ENCODE peak calls at places on chromosomes 2 and 18, in nine cellular contexts. O is upper lobe of right lung; D is iPS DF 6.9; L is neural progenitor cell; I is CD4-positive, alpha-beta T cell; H is brain microvascular endothelial cell; G is tibial artery; M is lower lobe of right lung; Q is keratinocyte. Z is an unnamed sample.

GRCh38 chr18:79679552-79680099 is at the start of gene CTDP1:
- DNase-seq in O (peak), D (peak), L (peak), I (peak), H (peak), G (peak), M (peak), Q (no peak), Z (peak)

GRCh38 chr2:175575346-175576258 is 394.1 kb upstream of the ATP5MC3 start:
- DNase-seq in O (no peak), D (no peak), L (peak), I (no peak), H (no peak), G (no peak), M (no peak), Q (no peak), Z (no peak)

GRCh38 chr2:217610411-217610814 is 392.4 kb downstream of the TNS1 start:
- DNase-seq in O (no peak), D (no peak), L (no peak), I (peak), H (no peak), G (no peak), M (no peak), Q (no peak), Z (no peak)

GRCh38 chr2:63424329-63425078 is 163.8 kb downstream of the WDPCP start:
- DNase-seq in O (no peak), D (peak), L (peak), I (no peak), H (peak), G (no peak), M (no peak), Q (peak), Z (no peak)

GRCh38 chr18:77397056-77397455 is 147.4 kb downstream of the GALR1 start:
- DNase-seq in O (no peak), D (no peak), L (no peak), I (no peak), H (no peak), G (no peak), M (no peak), Q (no peak), Z (no peak)

GRCh38 chr18:74773171-74773624 is 175.5 kb downstream of the ZNF407 start:
- DNase-seq in O (no peak), D (no peak), L (no peak), I (no peak), H (no peak), G (no peak), M (no peak), Q (no peak), Z (no peak)

GRCh38 chr2:112644933-112645395 is 775 bp upstream of the SLC20A1 start:
- DNase-seq in O (peak), D (no peak), L (no peak), I (no peak), H (no peak), G (no peak), M (no peak), Q (no peak), Z (no peak)

GRCh38 chr2:200258881-200259576 is 47.5 kb upstream of the SPATS2L start:
- DNase-seq in O (no peak), D (no peak), L (no peak), I (no peak), H (no peak), G (no peak), M (no peak), Q (no peak), Z (no peak)

DNA sequence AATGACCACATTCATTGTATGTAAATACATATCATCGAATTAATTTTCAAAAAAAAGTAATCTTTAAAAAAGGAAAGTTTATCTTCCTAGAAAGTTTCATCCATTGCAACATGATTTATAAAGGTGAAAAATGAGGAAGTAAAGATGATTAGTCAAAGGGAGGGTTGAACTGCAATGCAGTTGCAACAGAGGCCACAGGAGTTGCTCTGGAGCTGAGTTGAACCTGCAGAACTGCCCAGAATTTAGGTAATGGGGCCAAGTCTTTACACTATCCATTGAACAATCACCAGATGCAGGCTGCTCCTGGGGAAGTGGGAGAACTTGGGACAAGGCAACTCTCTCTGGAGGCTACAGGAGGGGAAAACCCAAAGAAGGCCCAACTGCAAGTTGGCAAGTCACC is 390.7 kb downstream of the METTL4 start:
- DNase-seq in O (no peak), D (no peak), L (no peak), I (no peak), H (no peak), G (no peak), M (no peak), Q (no peak), Z (no peak)
- H3K27ac ChIP-seq in O (no peak), D (no peak), L (no peak), I (no peak), H (no peak), G (no peak), M (no peak), Q (no peak), Z (no peak)

GRCh38 chr2:105487142-105488069 is 88.6 kb upstream of the FHL2 start:
- DNase-seq in O (no peak), D (no peak), L (no peak), I (no peak), H (peak), G (no peak), M (no peak), Q (no peak), Z (no peak)
- H3K27ac ChIP-seq in O (no peak), D (no peak), L (no peak), I (no peak), H (peak), G (peak), M (no peak), Q (no peak), Z (no peak)

DNA sequence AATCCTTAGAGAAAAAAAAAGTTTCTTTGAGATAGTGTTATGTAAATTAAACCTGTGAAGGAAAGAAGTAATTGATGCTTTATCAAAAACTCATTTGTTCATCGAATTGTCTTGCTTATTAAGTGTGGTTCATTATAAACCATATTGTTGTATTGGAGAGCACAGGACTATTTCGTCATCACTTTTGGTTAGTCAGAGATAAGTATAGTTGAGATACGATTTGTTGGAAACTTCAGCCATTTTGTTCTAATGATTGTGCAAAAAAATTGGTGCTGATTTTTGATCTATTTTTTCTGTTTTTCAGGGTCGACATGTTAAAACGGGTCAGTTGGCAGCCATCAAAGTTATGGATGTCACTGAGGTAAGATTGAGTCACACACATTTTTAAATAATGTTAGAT is 92.9 kb downstream of the MAP4K4 start:
- DNase-seq in O (no peak), D (no peak), L (no peak), I (no peak), H (no peak), G (no peak), M (no peak), Q (no peak), Z (no peak)
- H3K27ac ChIP-seq in O (no peak), D (no peak), L (no peak), I (no peak), H (peak), G (peak), M (no peak), Q (no peak), Z (no peak)

DNA sequence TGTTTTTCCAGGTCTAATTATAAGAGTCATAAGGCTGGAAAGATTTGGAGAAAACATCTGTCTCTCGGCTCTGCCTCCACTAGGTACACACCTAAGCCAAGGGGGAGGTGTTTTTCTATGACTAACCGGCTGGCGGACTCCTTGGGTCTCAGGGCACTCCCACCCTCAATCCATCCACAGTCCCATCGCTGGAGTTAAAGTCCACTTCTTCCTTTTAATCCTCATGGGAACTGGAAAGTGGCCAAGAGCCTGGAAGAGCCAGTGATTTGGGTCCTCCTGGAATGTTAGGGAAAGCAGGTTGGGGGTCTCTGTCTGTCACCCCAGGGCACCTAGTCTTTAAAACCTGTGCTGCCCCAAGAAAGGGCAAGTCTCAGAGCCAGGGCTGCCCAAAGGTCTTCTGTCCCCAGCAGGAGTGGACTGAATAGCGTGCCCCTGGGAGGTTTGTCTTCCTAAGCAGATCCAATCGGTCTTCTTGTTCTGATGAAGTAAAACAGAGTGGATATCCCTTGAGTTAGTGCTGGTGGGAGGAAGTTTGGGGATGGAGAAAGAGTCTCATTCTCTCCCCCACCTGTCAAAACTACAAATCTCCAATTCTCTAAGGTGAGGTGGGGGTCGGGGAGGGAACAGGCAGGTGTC is 66.4 kb downstream of the MCFD2 start:
- DNase-seq in O (no peak), D (no peak), L (no peak), I (no peak), H (no peak), G (peak), M (no peak), Q (no peak), Z (no peak)
- H3K27ac ChIP-seq in O (peak), D (no peak), L (no peak), I (no peak), H (peak), G (peak), M (peak), Q (no peak), Z (no peak)

GRCh38 chr2:236055471-236055870 is 112.7 kb downstream of the GBX2 start:
- DNase-seq in O (no peak), D (no peak), L (no peak), I (no peak), H (no peak), G (no peak), M (no peak), Q (no peak), Z (no peak)
- H3K27ac ChIP-seq in O (no peak), D (no peak), L (no peak), I (no peak), H (no peak), G (no peak), M (no peak), Q (no peak), Z (no peak)

GRCh38 chr2:42975358-42975717 is 183.0 kb upstream of the HAAO start:
- DNase-seq in O (no peak), D (no peak), L (no peak), I (no peak), H (no peak), G (peak), M (no peak), Q (no peak), Z (no peak)
- H3K27ac ChIP-seq in O (peak), D (no peak), L (no peak), I (no peak), H (no peak), G (peak), M (peak), Q (peak), Z (no peak)

Z was measured in epithelial cell of prostate.